ENCODE peak calls at places on chromosomes 7 and 10, in eight cellular contexts. N is sigmoid colon; O is fibroblast of lung; P is A549; I is IMR-90; J is PC-3; C is left lung; X is CD8-positive, alpha-beta memory T cell. D is an unnamed sample.

GRCh38 chr7:41107938-41108448 is 594.9 kb downstream of the INHBA start:
- DNase-seq in X (no peak), O (no peak), P (peak; percentile 8), J (peak; percentile 96), N (no peak), I (peak; percentile 57), C (no peak), D (no peak)

GRCh38 chr7:151486074-151486473 is 33.6 kb downstream of the RHEB start:
- DNase-seq in X (no peak), I (no peak), P (no peak), N (no peak), C (no peak), O (no peak), J (no peak), D (no peak)

GRCh38 chr7:51543801-51544553 is 227.4 kb upstream of the COBL start:
- DNase-seq in N (no peak), X (no peak), P (no peak), J (no peak), I (no peak), C (no peak), O (no peak), D (no peak)

GRCh38 chr10:124138195-124138882 is 44.9 kb upstream of the CHST15 start:
- DNase-seq in C (peak; percentile 36), I (no peak), X (no peak), J (no peak), O (peak; percentile 86), P (no peak), N (peak; percentile 61), D (no peak)

GRCh38 chr10:129309565-129309964 is 157.5 kb upstream of the MGMT start:
- DNase-seq in J (no peak), O (no peak), C (no peak), X (no peak), N (no peak), I (no peak), P (no peak), D (no peak)

GRCh38 chr10:12162927-12163326 is 32.8 kb downstream of the NUDT5 start:
- DNase-seq in N (no peak), I (no peak), J (no peak), X (no peak), P (no peak), O (no peak), C (no peak), D (no peak)

GRCh38 chr7:114468844-114469243 is 54.2 kb downstream of the FOXP2 start:
- DNase-seq in N (no peak), C (no peak), I (no peak), O (peak; percentile 27), P (no peak), X (no peak), J (no peak), D (no peak)

GRCh38 chr10:373015-373414 is 237.8 kb downstream of the ZMYND11 start:
- DNase-seq in I (peak; percentile 47), C (no peak), X (no peak), N (no peak), P (peak; percentile 20), O (peak; percentile 43), J (no peak), D (peak; percentile 52)

GRCh38 chr7:44051611-44052220 is 7.2 kb downstream of the DBNL start:
- DNase-seq in N (no peak), J (no peak), I (no peak), O (no peak), P (no peak), C (no peak), X (no peak), D (peak; percentile 46)

GRCh38 chr10:51926336-51926735 is 226.9 kb upstream of the CSTF2T start:
- DNase-seq in I (no peak), P (no peak), X (no peak), N (no peak), J (no peak), O (no peak), C (no peak), D (no peak)

GRCh38 chr10:10878944-10879343 is 138.7 kb upstream of the CELF2 start:
- DNase-seq in N (no peak), J (no peak), C (no peak), O (no peak), I (no peak), X (no peak), P (no peak), D (no peak)

GRCh38 chr10:126049741-126050140 is 153.4 kb downstream of the FANK1 start:
- DNase-seq in J (peak; percentile 32), N (no peak), C (no peak), P (no peak), O (peak; percentile 14), X (no peak), I (peak; percentile 86), D (peak; percentile 78)

GRCh38 chr10:132273966-132274365 is 33.8 kb downstream of the STK32C start:
- DNase-seq in O (no peak), X (no peak), N (no peak), J (no peak), P (no peak), I (no peak), C (no peak), D (peak; percentile 62)

GRCh38 chr7:14892961-14893360 is 9.6 kb downstream of the DGKB start:
- DNase-seq in I (no peak), J (peak; percentile 42), O (no peak), N (no peak), P (no peak), X (no peak), C (no peak), D (no peak)

GRCh38 chr7:162583-163297 is 29.6 kb upstream of the FAM20C start:
- DNase-seq in P (no peak), J (no peak), X (no peak), N (no peak), C (peak; percentile 30), O (no peak), I (no peak), D (peak; percentile 70)

GRCh38 chr7:39406464-39406863 is 159.7 kb upstream of the YAE1 start:
- DNase-seq in N (no peak), I (no peak), J (no peak), C (no peak), P (no peak), O (no peak), X (no peak), D (no peak)

GRCh38 chr7:125316451-125316850 is 386.8 kb upstream of the POT1 start:
- DNase-seq in P (no peak), O (no peak), X (no peak), C (peak; percentile 34), N (no peak), J (peak; percentile 56), I (no peak), D (no peak)

GRCh38 chr7:87934699-87935372 is 785 bp downstream of the ADAM22 start:
- DNase-seq in N (no peak), O (peak; percentile 27), C (no peak), J (no peak), I (no peak), P (no peak), X (no peak), D (no peak)

GRCh38 chr10:123284022-123284421 is 129.8 kb downstream of the BUB3 start:
- DNase-seq in J (peak; percentile 31), I (no peak), C (no peak), P (no peak), X (no peak), O (no peak), N (no peak), D (no peak)

GRCh38 chr10:119865699-119866240 is 6.9 kb downstream of the MCMBP start:
- DNase-seq in O (no peak), P (no peak), N (no peak), X (no peak), I (no peak), J (no peak), C (no peak), D (no peak)

GRCh38 chr10:130507461-130507860 is 371.3 kb downstream of the GLRX3 start:
- DNase-seq in C (no peak), P (no peak), N (no peak), O (no peak), I (no peak), J (no peak), X (no peak), D (no peak)
- H3K9me3 ChIP-seq in C (no peaks in the 10 kb centered on the region), P (no peaks in the 10 kb centered on the region), N (no peaks in the 10 kb centered on the region), O (no peaks in the 10 kb centered on the region), I (peaks cover 38% of the 10 kb centered on the region), J (no peaks in the 10 kb centered on the region), X (no peaks in the 10 kb centered on the region), D (peaks cover 1% of the 10 kb centered on the region)

GRCh38 chr10:122049076-122049475 is 60.1 kb downstream of the TACC2 start:
- DNase-seq in I (no peak), N (no peak), X (no peak), O (no peak), P (no peak), J (no peak), C (no peak), D (no peak)

GRCh38 chr10:122050811-122051210 is 61.8 kb downstream of the TACC2 start:
- DNase-seq in J (no peak), O (no peak), C (no peak), X (no peak), I (no peak), P (no peak), N (no peak), D (no peak)

GRCh38 chr10:122052702-122053101 is 63.7 kb downstream of the TACC2 start:
- DNase-seq in I (peak; percentile 21), X (no peak), O (no peak), J (peak; percentile 89), C (no peak), P (no peak), N (peak; percentile 20), D (no peak)

GRCh38 chr10:122051609-122052385 is 62.8 kb downstream of the TACC2 start:
- DNase-seq in X (no peak), C (peak; percentile 64), N (peak; percentile 80), P (peak; percentile 64), J (peak; percentile 92), O (peak; percentile 73), I (peak; percentile 65), D (peak; percentile 83)

GRCh38 chr10:122050316-122050715 is 61.4 kb downstream of the TACC2 start:
- DNase-seq in J (no peak), X (no peak), C (no peak), N (no peak), I (no peak), O (no peak), P (no peak), D (no peak)
- H3K4me1 ChIP-seq in J (peaks cover 34% of the 10 kb centered on the region), X (no peaks in the 10 kb centered on the region), C (peaks cover 10% of the 10 kb centered on the region), N (peaks cover 30% of the 10 kb centered on the region), I (no peaks in the 10 kb centered on the region), O (no peaks in the 10 kb centered on the region), P (peaks cover 21% of the 10 kb centered on the region), D (no peaks in the 10 kb centered on the region)

GRCh38 chr10:95375418-95375817 is 84.6 kb upstream of the PDLIM1 start:
- DNase-seq in C (no peak), P (no peak), N (no peak), X (no peak), I (no peak), J (no peak), O (no peak), D (no peak)
- H3K27ac ChIP-seq in C (no peak overlapping the region), P (no peak overlapping the region), N (peak overlapping the region; percentile 68), X (no peak overlapping the region), I (no peak overlapping the region), J (no peak overlapping the region), O (no peak overlapping the region), D (no peak overlapping the region)

DNA sequence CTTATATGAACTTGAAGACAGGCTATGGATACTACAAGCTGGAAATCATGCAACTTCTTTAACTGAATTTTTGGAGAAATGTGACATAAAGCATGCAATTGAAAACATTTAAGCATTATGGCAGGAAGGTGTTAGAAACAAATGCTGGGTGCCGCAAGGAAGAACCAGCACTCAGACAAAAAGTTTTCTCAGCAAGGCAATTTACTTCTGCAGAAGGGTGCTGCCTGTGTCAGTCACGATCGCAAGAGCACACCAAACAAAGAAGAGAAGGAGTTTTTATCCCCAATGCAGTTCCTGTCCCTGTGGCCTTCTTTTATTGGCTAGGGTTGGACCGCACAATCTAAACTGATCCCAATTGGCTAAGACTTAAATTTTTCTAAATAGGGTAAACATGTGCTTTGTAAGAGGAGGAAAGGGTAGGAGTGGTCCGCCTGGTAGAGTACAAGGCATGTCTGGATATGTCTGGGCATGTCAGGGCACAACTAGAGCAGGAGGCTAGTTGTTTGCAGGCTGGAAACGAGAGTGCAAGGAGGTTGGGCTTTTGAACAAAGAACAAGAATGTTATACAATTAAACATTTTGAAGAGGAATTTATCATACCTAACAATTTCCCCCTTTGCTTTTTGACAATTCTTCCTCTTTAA is 109.6 kb upstream of the FAM3C start:
- DNase-seq in I (no peak), P (no peak), N (no peak), C (no peak), X (no peak), O (no peak), J (no peak), D (no peak)
- H3K9me3 ChIP-seq in I (peaks cover 16% of the 10 kb centered on the region), P (peaks cover 21% of the 10 kb centered on the region), N (peaks cover 6% of the 10 kb centered on the region), C (no peaks in the 10 kb centered on the region), X (no peaks in the 10 kb centered on the region), O (no peaks in the 10 kb centered on the region), J (peaks cover 27% of the 10 kb centered on the region), D (peaks cover 5% of the 10 kb centered on the region)

D was measured in aorta.